ENCODE peak calls at places on chromosomes 4 and X, in seven cellular contexts. One of them, this sample, is unnamed. For H3K36me3, the result is how much of the 10 kb centered on the place peaks cover.

GRCh38 chr4:72471816-72472215 is 97.2 kb downstream of the ADAMTS3 start:
- DNase-seq in PC-9: no peak
- DNase-seq in ovary: no peak
- DNase-seq in transverse colon: no peak
- DNase-seq in thoracic aorta: no peak
- DNase-seq in SK-N-SH: no peak
- DNase-seq in adrenal gland: no peak
- DNase-seq in this sample: no peak

GRCh38 chr4:123345924-123346300 is 50.7 kb upstream of the SPRY1 start:
- DNase-seq in PC-9: no peak
- DNase-seq in transverse colon: no peak
- DNase-seq in SK-N-SH: no peak
- DNase-seq in ovary: no peak
- DNase-seq in adrenal gland: no peak
- DNase-seq in thoracic aorta: no peak
- DNase-seq in this sample: no peak

GRCh38 chr4:7427326-7428260 is 7.1 kb downstream of the PSAPL1 start:
- DNase-seq in thoracic aorta: no peak
- DNase-seq in ovary: peak
- DNase-seq in PC-9: no peak
- DNase-seq in SK-N-SH: peak
- DNase-seq in transverse colon: peak
- DNase-seq in adrenal gland: peak
- DNase-seq in this sample: no peak

GRCh38 chr4:54067163-54067562 is 2.8 kb upstream of the CHIC2 start:
- DNase-seq in adrenal gland: peak
- DNase-seq in transverse colon: peak
- DNase-seq in thoracic aorta: no peak
- DNase-seq in ovary: no peak
- DNase-seq in SK-N-SH: no peak
- DNase-seq in PC-9: peak
- DNase-seq in this sample: no peak

GRCh38 chr4:146495277-146495676 is 26.5 kb downstream of the SLC10A7 start:
- DNase-seq in PC-9: no peak
- DNase-seq in thoracic aorta: no peak
- DNase-seq in ovary: no peak
- DNase-seq in adrenal gland: no peak
- DNase-seq in SK-N-SH: no peak
- DNase-seq in transverse colon: no peak
- DNase-seq in this sample: no peak

GRCh38 chrX:24448762-24449161 is 16.3 kb upstream of the PDK3 start:
- DNase-seq in transverse colon: no peak
- DNase-seq in adrenal gland: no peak
- DNase-seq in PC-9: no peak
- DNase-seq in ovary: no peak
- DNase-seq in thoracic aorta: no peak
- DNase-seq in SK-N-SH: no peak
- DNase-seq in this sample: no peak

GRCh38 chr4:624705-625590 is at the start of gene PDE6B:
- DNase-seq in SK-N-SH: no peak
- DNase-seq in PC-9: no peak
- DNase-seq in adrenal gland: no peak
- DNase-seq in ovary: no peak
- DNase-seq in transverse colon: no peak
- DNase-seq in thoracic aorta: no peak
- DNase-seq in this sample: no peak

GRCh38 chr4:62275470-62275869 is 1075.3 kb downstream of the ADGRL3 start:
- DNase-seq in ovary: no peak
- DNase-seq in SK-N-SH: no peak
- DNase-seq in thoracic aorta: no peak
- DNase-seq in adrenal gland: no peak
- DNase-seq in PC-9: no peak
- DNase-seq in transverse colon: no peak
- DNase-seq in this sample: no peak

GRCh38 chr4:52550186-52550585 is 108.9 kb downstream of the USP46 start:
- DNase-seq in thoracic aorta: no peak
- DNase-seq in ovary: no peak
- DNase-seq in SK-N-SH: no peak
- DNase-seq in PC-9: no peak
- DNase-seq in transverse colon: no peak
- DNase-seq in adrenal gland: no peak
- DNase-seq in this sample: no peak

GRCh38 chr4:22454955-22455354 is 60.9 kb downstream of the ADGRA3 start:
- DNase-seq in thoracic aorta: no peak
- DNase-seq in adrenal gland: peak
- DNase-seq in PC-9: no peak
- DNase-seq in ovary: no peak
- DNase-seq in transverse colon: no peak
- DNase-seq in SK-N-SH: no peak
- DNase-seq in this sample: no peak

GRCh38 chr4:61427818-61428495 is 227.8 kb downstream of the ADGRL3 start:
- DNase-seq in adrenal gland: no peak
- DNase-seq in ovary: no peak
- DNase-seq in SK-N-SH: no peak
- DNase-seq in thoracic aorta: no peak
- DNase-seq in transverse colon: no peak
- DNase-seq in PC-9: no peak
- DNase-seq in this sample: no peak

GRCh38 chrX:107673933-107674479 is 45.7 kb downstream of the PRPS1 start:
- DNase-seq in adrenal gland: peak
- DNase-seq in SK-N-SH: no peak
- DNase-seq in PC-9: peak
- DNase-seq in ovary: peak
- DNase-seq in thoracic aorta: peak
- DNase-seq in transverse colon: peak
- DNase-seq in this sample: peak

GRCh38 chr4:61202638-61203495 is 2.7 kb downstream of the ADGRL3 start:
- DNase-seq in adrenal gland: peak
- DNase-seq in SK-N-SH: peak
- DNase-seq in transverse colon: no peak
- DNase-seq in PC-9: no peak
- DNase-seq in ovary: no peak
- DNase-seq in thoracic aorta: no peak
- DNase-seq in this sample: no peak

GRCh38 chr4:40520533-40520932 is 109.1 kb downstream of the RBM47 start:
- DNase-seq in thoracic aorta: no peak
- DNase-seq in transverse colon: no peak
- DNase-seq in PC-9: no peak
- DNase-seq in SK-N-SH: no peak
- DNase-seq in ovary: no peak
- DNase-seq in adrenal gland: no peak
- DNase-seq in this sample: no peak

GRCh38 chr4:123856689-123857545 is 460.3 kb downstream of the SPRY1 start:
- DNase-seq in PC-9: no peak
- DNase-seq in SK-N-SH: peak
- DNase-seq in adrenal gland: peak
- DNase-seq in transverse colon: peak
- DNase-seq in ovary: peak
- DNase-seq in thoracic aorta: no peak
- DNase-seq in this sample: no peak

DNA sequence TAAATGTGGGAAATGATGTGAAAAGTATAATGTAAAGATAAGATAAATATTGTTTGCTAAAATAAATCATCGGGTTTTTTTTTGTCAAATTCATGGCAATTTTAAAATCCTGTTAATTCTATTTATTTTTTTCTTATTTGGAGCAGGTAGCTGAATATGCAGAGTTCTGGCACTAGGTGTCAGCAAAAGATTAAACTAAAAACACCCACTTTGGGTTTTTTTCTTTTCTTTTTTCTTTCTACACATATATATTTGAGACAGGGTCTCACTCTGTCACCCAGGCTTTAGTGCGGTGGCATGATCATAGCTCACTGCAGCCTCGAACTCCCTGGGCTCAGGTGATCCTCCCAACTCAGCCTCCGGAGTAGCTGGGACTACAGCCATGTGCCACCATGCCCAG is 6.9 kb upstream of the RAP2C start:
- DNase-seq in adrenal gland: no peak
- DNase-seq in SK-N-SH: peak
- DNase-seq in ovary: no peak
- DNase-seq in transverse colon: no peak
- DNase-seq in thoracic aorta: no peak
- DNase-seq in PC-9: no peak
- DNase-seq in this sample: no peak
- TF ChIP-seq CTCF in adrenal gland: peak
- TF ChIP-seq CTCF in SK-N-SH: peak
- TF ChIP-seq CTCF in ovary: no peak
- TF ChIP-seq CTCF in transverse colon: peak
- TF ChIP-seq CTCF in thoracic aorta: peak
- TF ChIP-seq CTCF in PC-9: peak
- TF ChIP-seq CTCF in this sample: peak

DNA sequence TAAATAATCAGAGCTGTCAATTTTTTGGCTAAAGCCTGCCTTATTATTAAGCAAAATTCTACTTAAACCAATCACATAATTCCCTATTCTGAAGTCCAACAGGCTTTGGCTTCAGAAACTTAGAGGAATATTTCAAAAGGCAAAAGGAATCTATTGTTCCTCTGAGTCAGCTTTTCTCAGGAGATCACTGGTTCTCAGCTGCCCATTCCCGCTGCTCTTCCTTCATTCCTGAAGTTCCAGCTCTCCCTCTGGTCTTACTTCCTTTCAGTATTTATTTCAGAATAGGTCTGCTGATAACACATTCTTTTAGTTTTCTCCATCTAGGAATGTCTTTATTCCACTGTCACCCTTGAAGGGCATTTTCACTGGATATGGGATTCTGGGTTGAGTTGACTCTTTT is 133.7 kb downstream of the SOWAHB start:
- DNase-seq in PC-9: no peak
- DNase-seq in ovary: no peak
- DNase-seq in SK-N-SH: no peak
- DNase-seq in transverse colon: no peak
- DNase-seq in adrenal gland: no peak
- DNase-seq in thoracic aorta: no peak
- DNase-seq in this sample: no peak
- H3K36me3 ChIP-seq in PC-9: under half
- H3K36me3 ChIP-seq in ovary: under half
- H3K36me3 ChIP-seq in SK-N-SH: under half
- H3K36me3 ChIP-seq in transverse colon: under half
- H3K36me3 ChIP-seq in adrenal gland: under half
- H3K36me3 ChIP-seq in thoracic aorta: under half
- H3K36me3 ChIP-seq in this sample: under half

GRCh38 chr4:109818268-109818667 is 2.7 kb downstream of the GAR1 start:
- DNase-seq in adrenal gland: no peak
- DNase-seq in ovary: no peak
- DNase-seq in PC-9: no peak
- DNase-seq in thoracic aorta: no peak
- DNase-seq in SK-N-SH: no peak
- DNase-seq in transverse colon: no peak
- DNase-seq in this sample: no peak

GRCh38 chr4:109820563-109820962 is 5.0 kb downstream of the GAR1 start:
- DNase-seq in adrenal gland: no peak
- DNase-seq in ovary: no peak
- DNase-seq in thoracic aorta: no peak
- DNase-seq in PC-9: no peak
- DNase-seq in transverse colon: no peak
- DNase-seq in SK-N-SH: no peak
- DNase-seq in this sample: no peak

GRCh38 chr4:109816082-109816442 is 500 bp downstream of the GAR1 start:
- DNase-seq in SK-N-SH: no peak
- DNase-seq in transverse colon: peak
- DNase-seq in adrenal gland: peak
- DNase-seq in thoracic aorta: no peak
- DNase-seq in PC-9: no peak
- DNase-seq in ovary: no peak
- DNase-seq in this sample: peak

GRCh38 chr4:109815151-109816081 is at the start of gene GAR1:
- DNase-seq in thoracic aorta: peak
- DNase-seq in transverse colon: peak
- DNase-seq in ovary: peak
- DNase-seq in adrenal gland: peak
- DNase-seq in PC-9: peak
- DNase-seq in SK-N-SH: peak
- DNase-seq in this sample: peak

GRCh38 chr4:109816894-109817293 is 1.3 kb downstream of the GAR1 start:
- DNase-seq in ovary: no peak
- DNase-seq in adrenal gland: no peak
- DNase-seq in transverse colon: no peak
- DNase-seq in PC-9: no peak
- DNase-seq in thoracic aorta: no peak
- DNase-seq in SK-N-SH: no peak
- DNase-seq in this sample: no peak
- H3K4me3 ChIP-seq in ovary: no peak
- H3K4me3 ChIP-seq in adrenal gland: no peak
- H3K4me3 ChIP-seq in transverse colon: no peak
- H3K4me3 ChIP-seq in PC-9: peak
- H3K4me3 ChIP-seq in thoracic aorta: peak
- H3K4me3 ChIP-seq in SK-N-SH: peak
- H3K4me3 ChIP-seq in this sample: peak

GRCh38 chr4:143489116-143489515 is 24.4 kb upstream of the SMARCA5 start:
- DNase-seq in ovary: no peak
- DNase-seq in SK-N-SH: no peak
- DNase-seq in thoracic aorta: no peak
- DNase-seq in transverse colon: no peak
- DNase-seq in PC-9: no peak
- DNase-seq in adrenal gland: no peak
- DNase-seq in this sample: no peak
- TF ChIP-seq CTCF in ovary: no peak
- TF ChIP-seq CTCF in SK-N-SH: no peak
- TF ChIP-seq CTCF in thoracic aorta: no peak
- TF ChIP-seq CTCF in transverse colon: no peak
- TF ChIP-seq CTCF in PC-9: no peak
- TF ChIP-seq CTCF in adrenal gland: no peak
- TF ChIP-seq CTCF in this sample: no peak

This sample was measured in GM06990.